ENCODE peak calls at places on chromosomes 11 and 22, in ten cellular contexts. T, Q, F, R, D, A, G, V, L and Y are unnamed samples.

GRCh38 chr11:28834877-28835276 is 726.7 kb downstream of the METTL15 start:
- DNase-seq in T (peak; percentile 97), Q (peak; percentile 74), F (no peak), R (no peak), D (no peak), A (no peak), G (no peak), V (no peak), L (no peak), Y (no peak)

GRCh38 chr22:32685527-32685926 is 116.0 kb upstream of the TIMP3 start:
- DNase-seq in T (peak; percentile 20), Q (no peak), F (no peak), R (no peak), D (no peak), A (no peak), G (no peak), V (no peak), L (no peak), Y (no peak)

GRCh38 chr11:60914620-60915249 is 777 bp downstream of the TMEM109 start:
- DNase-seq in T (peak; percentile 34), Q (no peak), F (no peak), R (no peak), D (peak; percentile 38), A (no peak), G (no peak), V (no peak), L (no peak), Y (no peak)

GRCh38 chr11:36056160-36056751 is 112.4 kb downstream of the LDLRAD3 start:
- DNase-seq in T (peak; percentile 40), Q (peak; percentile 38), F (no peak), R (no peak), D (no peak), A (no peak), G (no peak), V (no peak), L (no peak), Y (no peak)

GRCh38 chr11:99069831-99070444 is 49.2 kb downstream of the CNTN5 start:
- DNase-seq in T (no peak), Q (no peak), F (peak; percentile 15), R (no peak), D (peak; percentile 12), A (no peak), G (no peak), V (peak; percentile 20), L (no peak), Y (no peak)

GRCh38 chr22:46007003-46007847 is 30.3 kb upstream of the WNT7B start:
- DNase-seq in T (peak; percentile 72), Q (peak; percentile 66), F (no peak), R (peak; percentile 73), D (peak; percentile 45), A (peak; percentile 70), G (peak; percentile 76), V (peak; percentile 62), L (peak; percentile 41), Y (no peak)

GRCh38 chr11:102882389-102883024 is 7.7 kb upstream of the MMP12 start:
- DNase-seq in T (peak; percentile 48), Q (no peak), F (no peak), R (no peak), D (no peak), A (no peak), G (no peak), V (no peak), L (no peak), Y (no peak)

GRCh38 chr22:46163498-46163897 is 13.2 kb downstream of the PPARA start:
- DNase-seq in T (no peak), Q (no peak), F (no peak), R (no peak), D (no peak), A (no peak), G (no peak), V (no peak), L (no peak), Y (no peak)

GRCh38 chr11:10669258-10670033 is 24.1 kb downstream of the IRAG1 start:
- DNase-seq in T (peak; percentile 76), Q (peak; percentile 29), F (no peak), R (no peak), D (no peak), A (no peak), G (no peak), V (peak; percentile 62), L (no peak), Y (no peak)

GRCh38 chr11:80083561-80083960 is 642.7 kb upstream of the TENM4 start:
- DNase-seq in T (no peak), Q (no peak), F (no peak), R (no peak), D (peak; percentile 7), A (no peak), G (no peak), V (no peak), L (no peak), Y (no peak)

GRCh38 chr11:112608466-112608865 is 347.8 kb upstream of the PLET1 start:
- DNase-seq in T (no peak), Q (no peak), F (no peak), R (no peak), D (no peak), A (no peak), G (no peak), V (no peak), L (no peak), Y (no peak)

DNA sequence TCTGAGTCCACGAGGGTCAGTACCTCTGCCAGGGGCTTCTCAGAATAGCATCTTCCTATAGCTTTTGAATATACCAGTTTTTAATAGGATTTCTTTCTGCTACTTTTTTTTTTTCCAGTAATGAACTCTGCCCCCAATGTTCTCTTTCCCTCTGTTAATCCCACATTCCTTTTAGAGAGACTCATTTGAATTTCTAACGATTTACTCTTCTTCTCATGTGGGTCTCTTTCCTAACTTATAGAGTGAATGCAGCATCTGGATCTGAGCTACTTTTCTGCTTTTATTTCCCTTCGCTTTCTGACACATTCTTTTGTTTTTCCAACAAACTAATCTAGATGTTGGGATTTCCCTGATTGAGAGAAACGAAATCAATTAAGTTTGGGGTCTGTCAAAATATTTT is 71.4 kb downstream of the INSC start:
- DNase-seq in T (no peak), Q (no peak), F (no peak), R (no peak), D (no peak), A (no peak), G (no peak), V (no peak), L (no peak), Y (no peak)
- H3K4me1 ChIP-seq in T (peaks cover 6% of the 10 kb centered on the region), Q (no peaks in the 10 kb centered on the region), F (no peaks in the 10 kb centered on the region), R (no peaks in the 10 kb centered on the region), D (no peaks in the 10 kb centered on the region), A (no peaks in the 10 kb centered on the region), G (no peaks in the 10 kb centered on the region), V (no peaks in the 10 kb centered on the region), L (no peaks in the 10 kb centered on the region), Y (no peaks in the 10 kb centered on the region)

GRCh38 chr22:22111267-22111751 is 128.7 kb upstream of the TOP3B start:
- DNase-seq in T (peak; percentile 95), Q (peak; percentile 42), F (no peak), R (no peak), D (no peak), A (no peak), G (no peak), V (no peak), L (no peak), Y (no peak)

GRCh38 chr22:22111983-22112382 is 129.4 kb upstream of the TOP3B start:
- DNase-seq in T (no peak), Q (no peak), F (no peak), R (no peak), D (no peak), A (no peak), G (no peak), V (no peak), L (no peak), Y (no peak)

GRCh38 chr22:22112533-22113294 is 130.1 kb upstream of the TOP3B start:
- DNase-seq in T (no peak), Q (no peak), F (no peak), R (no peak), D (no peak), A (no peak), G (no peak), V (no peak), L (no peak), Y (no peak)

GRCh38 chr22:22109693-22110466 is 127.3 kb upstream of the TOP3B start:
- DNase-seq in T (no peak), Q (no peak), F (no peak), R (no peak), D (no peak), A (no peak), G (no peak), V (no peak), L (no peak), Y (no peak)

GRCh38 chr22:22110548-22111266 is 128.1 kb upstream of the TOP3B start:
- DNase-seq in T (peak; percentile 78), Q (peak; percentile 57), F (no peak), R (no peak), D (peak; percentile 51), A (no peak), G (no peak), V (no peak), L (no peak), Y (no peak)
- TF ChIP-seq CTCF in T (peak; percentile 55), Q (no peak), F (peak; percentile 78), R (no peak), D (peak; percentile 28), A (no peak), G (peak; percentile 49), V (peak; percentile 27), L (no peak), Y (peak; percentile 21)

DNA sequence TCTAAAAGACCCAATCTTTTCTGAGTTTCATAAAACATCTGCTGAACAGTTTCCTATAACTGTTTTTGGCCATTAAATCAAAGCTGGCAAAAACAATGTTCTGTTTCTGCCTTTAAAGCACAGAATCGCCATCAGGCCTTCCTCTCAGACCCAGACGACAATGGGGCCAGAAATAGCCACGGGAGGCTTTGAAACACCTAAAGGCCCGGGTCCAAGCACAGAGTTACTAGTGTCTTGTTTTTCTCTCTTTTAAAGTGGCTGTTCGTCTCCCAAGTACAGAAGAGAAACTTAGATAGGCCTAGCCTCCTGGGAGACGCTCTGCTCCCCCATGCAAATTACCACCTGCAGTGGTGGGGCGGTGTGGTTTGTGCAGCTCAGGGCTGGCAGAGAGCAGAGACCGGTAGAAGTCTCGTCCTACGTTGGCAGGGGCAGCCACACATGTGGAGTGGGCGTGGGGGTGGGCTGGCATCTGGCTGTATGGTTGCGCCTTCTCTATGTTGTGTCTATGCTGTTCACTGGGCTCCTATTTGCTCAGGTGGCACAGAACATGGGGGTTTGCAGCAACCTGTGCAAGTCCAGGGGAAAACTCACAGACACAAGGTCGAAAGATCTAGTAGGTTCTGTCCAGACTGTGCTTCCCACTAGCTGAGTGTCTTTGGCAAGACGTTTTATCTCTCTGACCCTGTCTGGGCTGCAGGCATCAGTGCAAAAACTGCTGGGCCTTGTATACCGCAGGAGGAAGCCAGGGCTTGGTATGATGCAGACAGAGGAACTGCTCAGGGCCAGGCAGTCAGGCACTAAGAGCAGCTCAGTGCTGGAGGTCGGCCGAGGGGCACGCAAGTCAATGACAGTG is 23.6 kb upstream of the ETS1 start:
- DNase-seq in T (no peak), Q (no peak), F (no peak), R (no peak), D (peak; percentile 77), A (no peak), G (no peak), V (no peak), L (no peak), Y (no peak)
- TF ChIP-seq POLR2A in T (no peak), Q (no peak), F (no peak), R (no peak), D (no peak), A (no peak), G (no peak), V (no peak), L (no peak), Y (no peak)

DNA sequence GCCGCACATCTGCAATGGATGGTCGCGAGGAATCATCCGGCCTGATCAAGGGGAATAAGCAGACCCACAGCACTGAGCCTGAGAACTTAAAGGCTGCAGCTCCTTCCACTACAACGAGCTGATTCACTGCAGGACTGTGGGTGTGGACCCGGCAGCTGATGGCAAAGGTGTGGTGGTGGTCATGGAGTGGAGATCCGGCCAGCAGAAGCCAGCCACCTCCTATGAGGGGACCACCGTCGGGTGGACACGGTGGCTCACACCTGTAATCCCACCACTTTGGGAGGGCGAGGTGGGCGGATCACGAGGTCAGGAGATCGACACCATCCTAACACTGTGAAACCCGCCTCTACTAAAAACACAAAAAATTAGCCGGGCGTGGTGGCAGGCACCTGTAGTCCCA is 66.4 kb downstream of the DGCR2 start:
- DNase-seq in T (no peak), Q (no peak), F (no peak), R (no peak), D (no peak), A (no peak), G (no peak), V (no peak), L (no peak), Y (no peak)
- H3K4me1 ChIP-seq in T (peaks cover 7% of the 10 kb centered on the region), Q (peaks cover 10% of the 10 kb centered on the region), F (no peaks in the 10 kb centered on the region), R (no peaks in the 10 kb centered on the region), D (no peaks in the 10 kb centered on the region), A (peaks cover 5% of the 10 kb centered on the region), G (no peaks in the 10 kb centered on the region), V (peaks cover 13% of the 10 kb centered on the region), L (peaks cover 4% of the 10 kb centered on the region), Y (no peaks in the 10 kb centered on the region)